ENCODE peak calls at places on chromosomes 4 and X, in five cellular contexts. One of them, this sample, is unnamed.

GRCh38 chrX:69155786-69156520 is 9.3 kb downstream of the PJA1 start:
- DNase-seq in lower lobe of right lung: no peak
- DNase-seq in SK-MEL-5: no peak
- DNase-seq in left ventricle myocardium inferior: no peak
- DNase-seq in NCI-H1105 treated with DMSO at 0.1 percent for 48 hours: no peak
- DNase-seq in this sample: peak; percentile 6

GRCh38 chrX:48076343-48076742 is 4.9 kb upstream of the ZNF630 start:
- DNase-seq in lower lobe of right lung: no peak
- DNase-seq in SK-MEL-5: no peak
- DNase-seq in left ventricle myocardium inferior: no peak
- DNase-seq in NCI-H1105 treated with DMSO at 0.1 percent for 48 hours: no peak
- DNase-seq in this sample: no peak

GRCh38 chr4:150098214-150098613 is 20.0 kb downstream of the DCLK2 start:
- DNase-seq in lower lobe of right lung: no peak
- DNase-seq in SK-MEL-5: no peak
- DNase-seq in left ventricle myocardium inferior: no peak
- DNase-seq in NCI-H1105 treated with DMSO at 0.1 percent for 48 hours: no peak
- DNase-seq in this sample: no peak

GRCh38 chrX:30821116-30821515 is 67.9 kb downstream of the TAB3 start:
- DNase-seq in lower lobe of right lung: no peak
- DNase-seq in SK-MEL-5: peak; percentile 15
- DNase-seq in left ventricle myocardium inferior: no peak
- DNase-seq in NCI-H1105 treated with DMSO at 0.1 percent for 48 hours: no peak
- DNase-seq in this sample: no peak

GRCh38 chr4:10035130-10035529 is 13.8 kb upstream of the SLC2A9 start:
- DNase-seq in lower lobe of right lung: no peak
- DNase-seq in SK-MEL-5: no peak
- DNase-seq in left ventricle myocardium inferior: no peak
- DNase-seq in NCI-H1105 treated with DMSO at 0.1 percent for 48 hours: no peak
- DNase-seq in this sample: no peak

GRCh38 chr4:140730108-140730507 is 26.1 kb downstream of the TBC1D9 start:
- DNase-seq in lower lobe of right lung: no peak
- DNase-seq in SK-MEL-5: no peak
- DNase-seq in left ventricle myocardium inferior: no peak
- DNase-seq in NCI-H1105 treated with DMSO at 0.1 percent for 48 hours: no peak
- DNase-seq in this sample: no peak

GRCh38 chrX:44975666-44976263 is 102.8 kb downstream of the KDM6A start:
- DNase-seq in lower lobe of right lung: no peak
- DNase-seq in SK-MEL-5: no peak
- DNase-seq in left ventricle myocardium inferior: no peak
- DNase-seq in NCI-H1105 treated with DMSO at 0.1 percent for 48 hours: no peak
- DNase-seq in this sample: no peak

GRCh38 chrX:57821703-57822375 is 88.4 kb downstream of the ZXDA start:
- DNase-seq in lower lobe of right lung: no peak
- DNase-seq in SK-MEL-5: peak; percentile 76
- DNase-seq in left ventricle myocardium inferior: no peak
- DNase-seq in NCI-H1105 treated with DMSO at 0.1 percent for 48 hours: peak; percentile 63
- DNase-seq in this sample: peak; percentile 59

GRCh38 chrX:9515464-9515863 is 50.6 kb downstream of the TBL1X start:
- DNase-seq in lower lobe of right lung: no peak
- DNase-seq in SK-MEL-5: no peak
- DNase-seq in left ventricle myocardium inferior: no peak
- DNase-seq in NCI-H1105 treated with DMSO at 0.1 percent for 48 hours: no peak
- DNase-seq in this sample: no peak

GRCh38 chr4:185872747-185873380 is 60.9 kb upstream of the SORBS2 start:
- DNase-seq in lower lobe of right lung: no peak
- DNase-seq in SK-MEL-5: no peak
- DNase-seq in left ventricle myocardium inferior: no peak
- DNase-seq in NCI-H1105 treated with DMSO at 0.1 percent for 48 hours: no peak
- DNase-seq in this sample: no peak

GRCh38 chr4:8214091-8214490 is 15.0 kb downstream of the SH3TC1 start:
- DNase-seq in lower lobe of right lung: no peak
- DNase-seq in SK-MEL-5: no peak
- DNase-seq in left ventricle myocardium inferior: no peak
- DNase-seq in NCI-H1105 treated with DMSO at 0.1 percent for 48 hours: no peak
- DNase-seq in this sample: no peak

GRCh38 chr4:54085284-54085683 is 14.7 kb upstream of the GSX2 start:
- DNase-seq in lower lobe of right lung: no peak
- DNase-seq in SK-MEL-5: peak; percentile 63
- DNase-seq in left ventricle myocardium inferior: no peak
- DNase-seq in NCI-H1105 treated with DMSO at 0.1 percent for 48 hours: no peak
- DNase-seq in this sample: no peak

GRCh38 chr4:139416073-139416673 is 37.7 kb upstream of the RAB33B start:
- DNase-seq in lower lobe of right lung: no peak
- DNase-seq in SK-MEL-5: peak; percentile 44
- DNase-seq in left ventricle myocardium inferior: no peak
- DNase-seq in NCI-H1105 treated with DMSO at 0.1 percent for 48 hours: peak; percentile 30
- DNase-seq in this sample: peak; percentile 28

GRCh38 chrX:71637848-71638247 is 19.5 kb upstream of the CXCR3 start:
- DNase-seq in lower lobe of right lung: no peak
- DNase-seq in SK-MEL-5: no peak
- DNase-seq in left ventricle myocardium inferior: no peak
- DNase-seq in NCI-H1105 treated with DMSO at 0.1 percent for 48 hours: no peak
- DNase-seq in this sample: no peak

GRCh38 chr4:24657768-24658617 is 73.6 kb upstream of the DHX15 start:
- DNase-seq in lower lobe of right lung: peak; percentile 51
- DNase-seq in SK-MEL-5: peak; percentile 94
- DNase-seq in left ventricle myocardium inferior: peak; percentile 26
- DNase-seq in NCI-H1105 treated with DMSO at 0.1 percent for 48 hours: no peak
- DNase-seq in this sample: peak; percentile 79

GRCh38 chr4:80420638-80421037 is 85.1 kb downstream of the CFAP299 start:
- DNase-seq in lower lobe of right lung: no peak
- DNase-seq in SK-MEL-5: no peak
- DNase-seq in left ventricle myocardium inferior: no peak
- DNase-seq in NCI-H1105 treated with DMSO at 0.1 percent for 48 hours: no peak
- DNase-seq in this sample: no peak

GRCh38 chr4:97003715-97004114 is 1139.6 kb downstream of the STPG2 start:
- DNase-seq in lower lobe of right lung: no peak
- DNase-seq in SK-MEL-5: no peak
- DNase-seq in left ventricle myocardium inferior: no peak
- DNase-seq in NCI-H1105 treated with DMSO at 0.1 percent for 48 hours: no peak
- DNase-seq in this sample: no peak

GRCh38 chrX:43655961-43656494 is at the start of gene MAOA:
- DNase-seq in lower lobe of right lung: peak; percentile 92
- DNase-seq in SK-MEL-5: no peak
- DNase-seq in left ventricle myocardium inferior: peak; percentile 80
- DNase-seq in NCI-H1105 treated with DMSO at 0.1 percent for 48 hours: peak; percentile 2
- DNase-seq in this sample: peak; percentile 32

GRCh38 chr4:30103455-30103854 is 616.7 kb upstream of the PCDH7 start:
- DNase-seq in lower lobe of right lung: no peak
- DNase-seq in SK-MEL-5: no peak
- DNase-seq in left ventricle myocardium inferior: no peak
- DNase-seq in NCI-H1105 treated with DMSO at 0.1 percent for 48 hours: no peak
- DNase-seq in this sample: no peak

GRCh38 chrX:130531066-130531465 is 129.3 kb downstream of the RBMX2 start:
- DNase-seq in lower lobe of right lung: no peak
- DNase-seq in SK-MEL-5: no peak
- DNase-seq in left ventricle myocardium inferior: no peak
- DNase-seq in NCI-H1105 treated with DMSO at 0.1 percent for 48 hours: no peak
- DNase-seq in this sample: no peak

GRCh38 chr4:126799971-126800722 is 832.6 kb upstream of the INTU start:
- DNase-seq in lower lobe of right lung: no peak
- DNase-seq in SK-MEL-5: no peak
- DNase-seq in left ventricle myocardium inferior: no peak
- DNase-seq in NCI-H1105 treated with DMSO at 0.1 percent for 48 hours: peak; percentile 53
- DNase-seq in this sample: no peak

GRCh38 chrX:57270980-57271379 is 15.5 kb upstream of the FAAH2 start:
- DNase-seq in lower lobe of right lung: no peak
- DNase-seq in SK-MEL-5: no peak
- DNase-seq in left ventricle myocardium inferior: no peak
- DNase-seq in NCI-H1105 treated with DMSO at 0.1 percent for 48 hours: no peak
- DNase-seq in this sample: no peak

GRCh38 chr4:127783971-127784519 is 1.9 kb downstream of the HSPA4L start:
- DNase-seq in lower lobe of right lung: no peak
- DNase-seq in SK-MEL-5: no peak
- DNase-seq in left ventricle myocardium inferior: no peak
- DNase-seq in NCI-H1105 treated with DMSO at 0.1 percent for 48 hours: no peak
- DNase-seq in this sample: peak; percentile 52

GRCh38 chrX:122046226-122046625 is 998.8 kb downstream of the GLUD2 start:
- DNase-seq in lower lobe of right lung: no peak
- DNase-seq in SK-MEL-5: no peak
- DNase-seq in left ventricle myocardium inferior: no peak
- DNase-seq in NCI-H1105 treated with DMSO at 0.1 percent for 48 hours: no peak
- DNase-seq in this sample: no peak

GRCh38 chrX:130916636-130917422 is 13.8 kb upstream of the ENOX2 start:
- DNase-seq in lower lobe of right lung: no peak
- DNase-seq in SK-MEL-5: peak; percentile 63
- DNase-seq in left ventricle myocardium inferior: peak; percentile 12
- DNase-seq in NCI-H1105 treated with DMSO at 0.1 percent for 48 hours: peak; percentile 54
- DNase-seq in this sample: peak; percentile 57

GRCh38 chrX:32673193-32673592 is 538.2 kb downstream of the DMD start:
- DNase-seq in lower lobe of right lung: no peak
- DNase-seq in SK-MEL-5: peak; percentile 58
- DNase-seq in left ventricle myocardium inferior: no peak
- DNase-seq in NCI-H1105 treated with DMSO at 0.1 percent for 48 hours: no peak
- DNase-seq in this sample: peak; percentile 20

GRCh38 chrX:128897611-128898010 is 625.7 kb downstream of the SMARCA1 start:
- DNase-seq in lower lobe of right lung: no peak
- DNase-seq in SK-MEL-5: no peak
- DNase-seq in left ventricle myocardium inferior: no peak
- DNase-seq in NCI-H1105 treated with DMSO at 0.1 percent for 48 hours: no peak
- DNase-seq in this sample: no peak

GRCh38 chr4:173782660-173783059 is 252.6 kb upstream of the HAND2 start:
- DNase-seq in lower lobe of right lung: no peak
- DNase-seq in SK-MEL-5: no peak
- DNase-seq in left ventricle myocardium inferior: no peak
- DNase-seq in NCI-H1105 treated with DMSO at 0.1 percent for 48 hours: peak; percentile 15
- DNase-seq in this sample: no peak

GRCh38 chr4:89006307-89006706 is 50.7 kb downstream of the FAM13A start:
- DNase-seq in lower lobe of right lung: no peak
- DNase-seq in SK-MEL-5: no peak
- DNase-seq in left ventricle myocardium inferior: no peak
- DNase-seq in NCI-H1105 treated with DMSO at 0.1 percent for 48 hours: no peak
- DNase-seq in this sample: no peak

GRCh38 chr4:8379281-8379680 is 61.2 kb downstream of the ACOX3 start:
- DNase-seq in lower lobe of right lung: peak; percentile 36
- DNase-seq in SK-MEL-5: no peak
- DNase-seq in left ventricle myocardium inferior: peak; percentile 13
- DNase-seq in NCI-H1105 treated with DMSO at 0.1 percent for 48 hours: no peak
- DNase-seq in this sample: no peak

GRCh38 chr4:78356251-78356650 is 195.3 kb upstream of the ANXA3 start:
- DNase-seq in lower lobe of right lung: no peak
- DNase-seq in SK-MEL-5: no peak
- DNase-seq in left ventricle myocardium inferior: no peak
- DNase-seq in NCI-H1105 treated with DMSO at 0.1 percent for 48 hours: no peak
- DNase-seq in this sample: peak; percentile 67

GRCh38 chr4:162523171-162523570 is 359.4 kb upstream of the FSTL5 start:
- DNase-seq in lower lobe of right lung: no peak
- DNase-seq in SK-MEL-5: no peak
- DNase-seq in left ventricle myocardium inferior: no peak
- DNase-seq in NCI-H1105 treated with DMSO at 0.1 percent for 48 hours: no peak
- DNase-seq in this sample: no peak

GRCh38 chr4:89242864-89243740 is 64.5 kb downstream of the GPRIN3 start:
- DNase-seq in lower lobe of right lung: no peak
- DNase-seq in SK-MEL-5: no peak
- DNase-seq in left ventricle myocardium inferior: no peak
- DNase-seq in NCI-H1105 treated with DMSO at 0.1 percent for 48 hours: peak; percentile 68
- DNase-seq in this sample: no peak

GRCh38 chrX:13649823-13650222 is 3.1 kb upstream of the TCEANC start:
- DNase-seq in lower lobe of right lung: no peak
- DNase-seq in SK-MEL-5: no peak
- DNase-seq in left ventricle myocardium inferior: no peak
- DNase-seq in NCI-H1105 treated with DMSO at 0.1 percent for 48 hours: no peak
- DNase-seq in this sample: no peak

GRCh38 chrX:77442728-77443127 is 4.5 kb upstream of the FGF16 start:
- DNase-seq in lower lobe of right lung: no peak
- DNase-seq in SK-MEL-5: no peak
- DNase-seq in left ventricle myocardium inferior: no peak
- DNase-seq in NCI-H1105 treated with DMSO at 0.1 percent for 48 hours: no peak
- DNase-seq in this sample: no peak

GRCh38 chrX:154123241-154124219 is 20.5 kb upstream of the OPN1LW start:
- DNase-seq in lower lobe of right lung: peak; percentile 76
- DNase-seq in SK-MEL-5: peak; percentile 24
- DNase-seq in left ventricle myocardium inferior: peak; percentile 29
- DNase-seq in NCI-H1105 treated with DMSO at 0.1 percent for 48 hours: no peak
- DNase-seq in this sample: no peak

GRCh38 chr4:85489273-85489672 is 14.3 kb downstream of the ARHGAP24 start:
- DNase-seq in lower lobe of right lung: no peak
- DNase-seq in SK-MEL-5: no peak
- DNase-seq in left ventricle myocardium inferior: no peak
- DNase-seq in NCI-H1105 treated with DMSO at 0.1 percent for 48 hours: no peak
- DNase-seq in this sample: no peak

GRCh38 chr4:73599182-73599581 is 21.1 kb downstream of the RASSF6 start:
- DNase-seq in lower lobe of right lung: no peak
- DNase-seq in SK-MEL-5: peak; percentile 15
- DNase-seq in left ventricle myocardium inferior: no peak
- DNase-seq in NCI-H1105 treated with DMSO at 0.1 percent for 48 hours: peak; percentile 14
- DNase-seq in this sample: no peak

GRCh38 chrX:45232139-45232538 is 31.5 kb upstream of the DIPK2B start:
- DNase-seq in lower lobe of right lung: no peak
- DNase-seq in SK-MEL-5: no peak
- DNase-seq in left ventricle myocardium inferior: no peak
- DNase-seq in NCI-H1105 treated with DMSO at 0.1 percent for 48 hours: no peak
- DNase-seq in this sample: no peak